ENCODE peak calls at places on chromosomes 5 and 9, in nine cellular contexts. A is hippocampal formation, R is kidney tubule cell, I is pancreas, L is tibial artery, G is right atrium auricular region, M is fibroblast of pulmonary artery, F is GM12865, B is IMR-90. W is an unnamed sample.

GRCh38 chr9:123028973-123029372 is 4.5 kb upstream of the GPR21 start:
- DNase-seq in B (no peak), R (no peak), A (no peak), I (no peak), L (no peak), M (no peak), F (no peak), G (no peak), W (no peak)

GRCh38 chr5:59587489-59588337 is 305.8 kb downstream of the PDE4D start:
- DNase-seq in A (peak), F (no peak), L (no peak), I (peak), G (peak), R (peak), B (peak), M (peak), W (peak)

GRCh38 chr5:76489877-76490688 is 87.0 kb downstream of the IQGAP2 start:
- DNase-seq in R (no peak), L (no peak), F (no peak), A (no peak), I (no peak), M (no peak), B (no peak), G (no peak), W (no peak)

GRCh38 chr5:157770665-157771064 is 27.2 kb downstream of the LSM11 start:
- DNase-seq in G (no peak), F (no peak), I (no peak), L (no peak), B (no peak), M (no peak), A (no peak), R (no peak), W (no peak)

GRCh38 chr5:53943938-53944337 is 366.4 kb downstream of the ARL15 start:
- DNase-seq in B (no peak), G (no peak), F (no peak), M (peak), A (no peak), R (no peak), I (no peak), L (no peak), W (no peak)

GRCh38 chr5:158739941-158740340 is 359.8 kb downstream of the EBF1 start:
- DNase-seq in B (no peak), I (no peak), R (no peak), M (peak), G (peak), F (no peak), L (peak), A (no peak), W (no peak)

GRCh38 chr9:132536124-132536523 is 46.3 kb upstream of the BARHL1 start:
- DNase-seq in R (no peak), M (no peak), B (no peak), G (no peak), L (no peak), F (no peak), A (no peak), I (no peak), W (no peak)

GRCh38 chr5:119328753-119329602 is 26.8 kb upstream of the TNFAIP8 start:
- DNase-seq in A (no peak), M (peak), F (no peak), R (no peak), B (peak), G (no peak), L (no peak), I (no peak), W (no peak)

GRCh38 chr5:172410839-172411238 is 43.5 kb downstream of the SH3PXD2B start:
- DNase-seq in R (no peak), I (no peak), G (no peak), L (no peak), F (no peak), A (no peak), B (peak), M (peak), W (no peak)

GRCh38 chr5:68544656-68545565 is 329.4 kb downstream of the PIK3R1 start:
- DNase-seq in L (no peak), B (peak), R (peak), G (no peak), A (no peak), M (no peak), I (no peak), F (no peak), W (no peak)

GRCh38 chr9:90017704-90018103 is 412.9 kb downstream of the GADD45G start:
- DNase-seq in F (no peak), L (no peak), I (no peak), M (no peak), B (no peak), R (no peak), A (no peak), G (no peak), W (no peak)

GRCh38 chr9:70642421-70642820 is 228.0 kb upstream of the KLF9 start:
- DNase-seq in I (no peak), M (no peak), B (no peak), R (no peak), F (no peak), A (no peak), G (no peak), L (no peak), W (no peak)

GRCh38 chr9:121568101-121568460 is 68.4 kb upstream of the GGTA1 start:
- DNase-seq in G (no peak), A (no peak), B (no peak), R (no peak), M (no peak), F (no peak), I (no peak), L (no peak), W (no peak)

GRCh38 chr5:135891280-135891679 is 4.4 kb downstream of the IL9 start:
- DNase-seq in A (no peak), I (no peak), L (no peak), B (peak), M (peak), R (no peak), F (no peak), G (no peak), W (no peak)

GRCh38 chr9:123928471-123929176 is 1.3 kb downstream of the DENND1A start:
- DNase-seq in G (no peak), R (peak), M (no peak), F (peak), B (peak), I (no peak), L (no peak), A (no peak), W (no peak)

GRCh38 chr9:2022560-2022959 is 7.4 kb downstream of the SMARCA2 start:
- DNase-seq in I (no peak), L (no peak), M (no peak), F (no peak), R (no peak), G (no peak), A (no peak), B (no peak), W (no peak)

GRCh38 chr5:134464988-134465855 is 53.5 kb upstream of the CDKN2AIPNL start:
- DNase-seq in B (no peak), I (peak), A (no peak), L (no peak), R (no peak), M (no peak), G (no peak), F (no peak), W (no peak)

GRCh38 chr5:177369050-177369912 is 11.6 kb downstream of the RGS14 start:
- DNase-seq in M (peak), A (no peak), F (peak), G (no peak), R (peak), I (no peak), L (no peak), B (no peak), W (no peak)

GRCh38 chr5:127041571-127041970 is 11.2 kb upstream of the MARCHF3 start:
- DNase-seq in M (peak), A (no peak), I (no peak), G (no peak), L (no peak), R (peak), F (no peak), B (peak), W (no peak)

GRCh38 chr5:38467353-38468040 is 88.9 kb downstream of the LIFR start:
- DNase-seq in F (no peak), B (peak), L (peak), M (peak), G (no peak), R (peak), I (no peak), A (peak), W (peak)

GRCh38 chr9:84379740-84380139 is 39.2 kb upstream of the SLC28A3 start:
- DNase-seq in L (no peak), M (peak), I (no peak), A (no peak), G (no peak), R (peak), F (no peak), B (no peak), W (no peak)

GRCh38 chr9:93941493-93941892 is 13.7 kb downstream of the BARX1 start:
- DNase-seq in L (no peak), B (no peak), G (no peak), R (no peak), A (no peak), I (no peak), F (no peak), M (no peak), W (no peak)

GRCh38 chr9:89360465-89360864 is 42.2 kb downstream of the SECISBP2 start:
- DNase-seq in A (no peak), G (no peak), F (no peak), R (no peak), I (no peak), M (no peak), B (peak), L (no peak), W (no peak)

GRCh38 chr5:3006526-3006925 is 255.0 kb upstream of the IRX2 start:
- DNase-seq in A (no peak), B (no peak), M (no peak), G (peak), R (no peak), I (peak), F (no peak), L (no peak), W (no peak)

GRCh38 chr9:117645245-117645636 is 59.0 kb upstream of the TLR4 start:
- DNase-seq in F (no peak), I (no peak), R (no peak), G (no peak), B (no peak), A (no peak), L (no peak), M (no peak), W (peak)

GRCh38 chr5:134070979-134071849 is 43.3 kb upstream of the TCF7 start:
- DNase-seq in M (peak), L (no peak), F (peak), G (no peak), B (no peak), R (peak), A (no peak), I (peak), W (no peak)

GRCh38 chr9:22084336-22085035 is 75.4 kb upstream of the CDKN2B start:
- DNase-seq in B (peak), G (no peak), A (no peak), I (no peak), F (no peak), L (no peak), M (peak), R (peak), W (no peak)

W was measured in caudate nucleus.